ENCODE peak calls at places on chromosomes 3 and 15, in eight cellular contexts. A is CD4-positive, alpha-beta T cell; D is ovary; T is IMR-90; E is thoracic aorta; B is endothelial cell of umbilical vein; W is PC-3; Q is AG04450. Z is an unnamed sample.
A peak's percentile ranks its signal among the peaks of the same experiment; 100 is the strongest.

GRCh38 chr3:132784502-132785025 is 62.4 kb upstream of the NPHP3 start:
- DNase-seq in A (no peak), D (no peak), E (no peak), T (no peak), B (no peak), Q (no peak), W (no peak), Z (no peak)

GRCh38 chr3:166123088-166123487 is 285.9 kb upstream of the BCHE start:
- DNase-seq in A (no peak), B (no peak), E (no peak), W (no peak), Q (no peak), T (no peak), D (no peak), Z (no peak)

GRCh38 chr3:13189639-13190375 is 116.6 kb upstream of the IQSEC1 start:
- DNase-seq in A (no peak), E (no peak), W (peak; percentile 84), Q (no peak), D (no peak), T (peak; percentile 36), B (no peak), Z (peak; percentile 13)

GRCh38 chr3:161555367-161555766 is 58.8 kb downstream of the OTOL1 start:
- DNase-seq in W (no peak), B (no peak), E (no peak), D (no peak), Q (no peak), A (no peak), T (no peak), Z (no peak)

GRCh38 chr3:143002083-143002712 is 828 bp downstream of the U2SURP start:
- DNase-seq in T (peak; percentile 25), W (peak; percentile 11), Q (no peak), D (no peak), A (no peak), B (peak; percentile 57), E (no peak), Z (peak; percentile 30)

GRCh38 chr3:66812126-66812525 is 186.0 kb upstream of the KBTBD8 start:
- DNase-seq in W (no peak), A (no peak), Q (no peak), T (peak; percentile 69), B (peak; percentile 34), D (no peak), E (no peak), Z (no peak)

GRCh38 chr15:62858343-62858742 is 184.2 kb upstream of the TPM1 start:
- DNase-seq in T (no peak), D (no peak), E (no peak), A (no peak), Q (no peak), W (peak; percentile 49), B (peak; percentile 70), Z (no peak)

GRCh38 chr3:123447749-123448502 is 964 bp downstream of the ADCY5 start:
- DNase-seq in B (no peak), W (no peak), Q (no peak), D (peak; percentile 33), A (no peak), E (no peak), T (no peak), Z (no peak)

GRCh38 chr15:87322223-87322622 is 934.3 kb downstream of the NTRK3 start:
- DNase-seq in B (no peak), Q (no peak), E (no peak), D (no peak), A (no peak), W (no peak), T (no peak), Z (no peak)

GRCh38 chr15:74174216-74174965 is 881 bp downstream of the ISLR start:
- DNase-seq in E (no peak), D (peak; percentile 66), T (no peak), A (no peak), W (no peak), Q (no peak), B (no peak), Z (no peak)

GRCh38 chr15:74174966-74175270 is 1.4 kb downstream of the ISLR start:
- DNase-seq in T (no peak), W (no peak), D (no peak), E (no peak), A (no peak), B (no peak), Q (no peak), Z (no peak)

GRCh38 chr15:74175271-74176191 is 2.0 kb downstream of the ISLR start:
- DNase-seq in A (no peak), B (no peak), E (no peak), Q (no peak), D (peak; percentile 24), W (no peak), T (no peak), Z (no peak)

GRCh38 chr15:74178326-74179100 is 5.0 kb downstream of the ISLR start:
- DNase-seq in A (no peak), Q (no peak), B (no peak), E (no peak), W (no peak), D (no peak), T (no peak), Z (no peak)

GRCh38 chr15:74176262-74177208 is 3.0 kb downstream of the ISLR start:
- DNase-seq in Q (no peak), W (no peak), E (no peak), D (peak; percentile 14), B (no peak), T (no peak), A (no peak), Z (no peak)
- H3K27ac ChIP-seq in Q (no peak overlapping the region), W (no peak overlapping the region), E (peak overlapping the region; percentile 87), D (peak overlapping the region; percentile 30), B (no peak overlapping the region), T (no peak overlapping the region), A (no peak overlapping the region), Z (no peak overlapping the region)

GRCh38 chr15:41809121-41809520 is 18.8 kb upstream of the JMJD7 start:
- DNase-seq in W (peak; percentile 64), Q (no peak), T (peak; percentile 12), D (no peak), B (no peak), E (no peak), A (no peak), Z (no peak)

GRCh38 chr15:41809526-41810220 is 18.2 kb upstream of the JMJD7 start:
- DNase-seq in W (no peak), D (no peak), E (no peak), A (no peak), Q (no peak), T (no peak), B (no peak), Z (no peak)

GRCh38 chr15:41811432-41812195 is 16.3 kb upstream of the JMJD7 start:
- DNase-seq in A (peak; percentile 68), E (peak; percentile 45), W (peak; percentile 89), Q (peak; percentile 71), B (peak; percentile 84), D (peak; percentile 90), T (peak; percentile 81), Z (peak; percentile 79)

GRCh38 chr15:41812820-41813375 is 15.0 kb upstream of the JMJD7 start:
- DNase-seq in Q (no peak), A (no peak), W (no peak), T (no peak), D (no peak), E (no peak), B (no peak), Z (no peak)

GRCh38 chr15:41810651-41811431 is 17.1 kb upstream of the JMJD7 start:
- DNase-seq in B (no peak), A (no peak), T (no peak), W (no peak), Q (no peak), E (no peak), D (no peak), Z (no peak)
- TF ChIP-seq CTCF in B (no peak), A (no peak), T (no peak), W (no peak), Q (no peak), E (no peak), D (no peak), Z (no peak)

DNA sequence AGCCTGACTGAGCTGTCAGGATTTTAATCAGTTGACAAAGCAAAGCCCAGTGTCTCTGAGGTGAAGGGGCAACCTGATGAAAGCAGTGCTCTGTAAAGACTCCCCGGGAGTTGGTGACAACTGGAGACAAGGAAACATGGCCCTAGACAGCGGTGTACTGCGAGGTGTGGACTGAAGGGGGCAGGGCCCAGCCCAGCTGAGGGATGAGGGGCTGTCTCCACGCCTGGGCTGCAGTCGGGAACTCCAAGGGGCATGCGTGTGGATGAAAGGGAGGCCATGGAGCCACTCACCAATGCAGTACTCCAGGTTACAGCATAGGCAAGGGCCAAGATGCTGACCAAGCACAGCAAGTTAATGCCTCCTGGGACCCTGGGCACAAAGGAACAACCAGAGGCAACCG is 45.1 kb downstream of the SCAP start:
- DNase-seq in E (no peak), A (no peak), Q (no peak), W (no peak), D (no peak), B (no peak), T (no peak), Z (no peak)
- H3K27ac ChIP-seq in E (no peak overlapping the region), A (no peak overlapping the region), Q (no peak overlapping the region), W (no peak overlapping the region), D (no peak overlapping the region), B (no peak overlapping the region), T (no peak overlapping the region), Z (no peak overlapping the region)

DNA sequence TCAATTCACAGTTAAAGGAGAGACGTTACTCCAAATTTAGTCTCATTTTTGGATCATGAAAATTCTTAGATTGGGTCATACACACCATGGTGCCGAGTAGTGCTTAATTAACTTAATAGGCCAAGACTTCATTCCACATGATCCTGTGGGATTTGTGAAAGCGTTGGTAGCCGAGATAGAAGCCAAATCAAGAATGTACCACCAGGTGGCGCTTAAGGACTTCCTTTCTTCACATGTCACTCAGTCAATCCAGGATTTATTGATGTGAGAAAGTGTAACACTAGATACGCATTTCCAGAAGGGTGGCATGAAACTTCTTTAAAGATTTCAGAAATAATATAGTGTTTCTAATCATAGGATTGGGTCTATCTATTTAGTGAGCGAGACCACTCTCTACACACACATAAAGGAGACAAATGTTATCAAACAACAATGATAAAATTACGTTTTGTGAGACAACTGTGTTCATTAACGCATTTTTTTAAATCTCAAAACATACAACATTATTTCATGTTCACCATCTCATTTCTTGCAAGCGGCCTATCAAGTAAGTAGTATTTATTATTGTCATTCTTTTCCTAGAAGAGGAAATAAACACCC is 436.1 kb downstream of the CHL1 start:
- DNase-seq in E (no peak), W (peak; percentile 77), B (peak; percentile 26), A (no peak), Q (no peak), D (no peak), T (peak; percentile 18), Z (no peak)
- TF ChIP-seq CTCF in E (peak; percentile 55), W (peak; percentile 90), B (peak; percentile 54), A (peak; percentile 32), Q (peak; percentile 53), D (no peak), T (peak; percentile 24), Z (peak; percentile 20)